ENCODE peak calls at places on chromosomes 4 and X, in eight cellular contexts. P, D, A, I, S, T, M and R are unnamed samples.

GRCh38 chr4:83040269-83040668 is 5.3 kb downstream of the COPS4 start:
- DNase-seq in P (no peak), D (no peak), A (no peak), I (no peak), S (no peak), T (no peak), M (no peak), R (peak)

GRCh38 chr4:71259911-71260331 is 78.9 kb upstream of the SLC4A4 start:
- DNase-seq in P (no peak), D (no peak), A (peak), I (no peak), S (no peak), T (no peak), M (no peak), R (no peak)

GRCh38 chr4:159487284-159487747 is 384.4 kb downstream of the RAPGEF2 start:
- DNase-seq in P (no peak), D (peak), A (peak), I (no peak), S (peak), T (peak), M (peak), R (peak)

GRCh38 chrX:46649421-46650260 is 76.1 kb downstream of the CHST7 start:
- DNase-seq in P (no peak), D (peak), A (no peak), I (no peak), S (no peak), T (no peak), M (no peak), R (no peak)

GRCh38 chrX:151736685-151737084 is 2.1 kb downstream of the CNGA2 start:
- DNase-seq in P (no peak), D (no peak), A (no peak), I (no peak), S (no peak), T (no peak), M (no peak), R (no peak)

GRCh38 chr4:42703776-42704175 is 46.9 kb upstream of the ATP8A1 start:
- DNase-seq in P (no peak), D (no peak), A (no peak), I (no peak), S (no peak), T (no peak), M (no peak), R (no peak)

GRCh38 chr4:54473077-54473545 is 184.6 kb upstream of the KIT start:
- DNase-seq in P (no peak), D (no peak), A (no peak), I (no peak), S (peak), T (peak), M (no peak), R (peak)

GRCh38 chr4:119667802-119668201 is 39.2 kb upstream of the PDE5A start:
- DNase-seq in P (no peak), D (no peak), A (no peak), I (no peak), S (no peak), T (no peak), M (no peak), R (no peak)